ENCODE peak calls at places on chromosome 22, in nine cellular contexts. W is MM.1S, L is body of pancreas, R is fibroblast of lung, O is pancreas, A is hepatocyte, G is adrenal gland, Q is uterus, D is cardiac muscle cell. T is an unnamed sample.

GRCh38 chr22:20584872-20585639 is 77.6 kb downstream of the MED15 start:
- DNase-seq in Q (no peak), L (no peak), A (no peak), W (no peak), O (no peak), R (no peak), G (no peak), D (no peak), T (no peak)

GRCh38 chr22:20606041-20606783 is 98.8 kb downstream of the MED15 start:
- DNase-seq in W (peak), G (peak), R (peak), L (peak), O (peak), A (peak), Q (no peak), D (peak), T (peak)

GRCh38 chr22:36870250-36870649 is 9.4 kb downstream of the NCF4 start:
- DNase-seq in W (no peak), D (no peak), G (no peak), O (no peak), R (no peak), A (no peak), L (no peak), Q (no peak), T (no peak)

GRCh38 chr22:37241351-37242142 is 2.5 kb downstream of the RAC2 start:
- DNase-seq in D (no peak), Q (no peak), R (no peak), A (no peak), L (no peak), O (no peak), G (no peak), W (no peak), T (no peak)

GRCh38 chr22:48702573-48703264 is 1125.0 kb downstream of the BRD1 start:
- DNase-seq in O (peak), L (peak), R (no peak), D (no peak), G (no peak), W (no peak), Q (no peak), A (peak), T (no peak)

GRCh38 chr22:29342577-29343312 is 27.2 kb upstream of the RASL10A start:
- DNase-seq in D (peak), A (no peak), Q (no peak), G (no peak), R (no peak), W (no peak), O (no peak), L (peak), T (no peak)

GRCh38 chr22:26502688-26503561 is 9.3 kb downstream of the TFIP11 start:
- DNase-seq in D (peak), G (peak), O (no peak), A (peak), L (no peak), Q (no peak), W (peak), R (peak), T (peak)

GRCh38 chr22:44309137-44309536 is 3.6 kb downstream of the SHISAL1 start:
- DNase-seq in A (peak), W (no peak), O (no peak), Q (peak), L (no peak), R (peak), G (no peak), D (no peak), T (peak)

GRCh38 chr22:34055525-34056200 is 135.4 kb upstream of the LARGE1 start:
- DNase-seq in O (no peak), G (no peak), Q (no peak), W (peak), R (no peak), A (peak), D (peak), L (no peak), T (no peak)

GRCh38 chr22:28435271-28435825 is 244.3 kb downstream of the TTC28 start:
- DNase-seq in O (peak), Q (no peak), L (peak), A (no peak), R (no peak), W (no peak), D (no peak), G (peak), T (no peak)

GRCh38 chr22:45055936-45056335 is 46.1 kb upstream of the PHF21B start:
- DNase-seq in Q (no peak), L (no peak), O (no peak), R (no peak), A (no peak), D (no peak), W (no peak), G (no peak), T (no peak)

GRCh38 chr22:23152238-23153114 is 7.2 kb downstream of the RAB36 start:
- DNase-seq in G (no peak), W (no peak), L (no peak), D (no peak), Q (no peak), O (no peak), R (no peak), A (no peak), T (no peak)

GRCh38 chr22:36383110-36383581 is 4.6 kb downstream of the MYH9 start:
- DNase-seq in W (peak), D (no peak), O (no peak), G (no peak), A (no peak), Q (no peak), R (peak), L (no peak), T (peak)

GRCh38 chr22:26464312-26464711 is 19.3 kb downstream of the HPS4 start:
- DNase-seq in R (no peak), Q (no peak), A (no peak), W (no peak), G (peak), D (no peak), O (no peak), L (no peak), T (peak)

GRCh38 chr22:30045901-30046715 is 34.2 kb upstream of the HORMAD2 start:
- DNase-seq in G (no peak), O (no peak), A (no peak), D (no peak), W (no peak), L (no peak), R (no peak), Q (no peak), T (no peak)

GRCh38 chr22:20031732-20032406 is 11.0 kb downstream of the TANGO2 start:
- DNase-seq in L (no peak), O (no peak), R (no peak), A (no peak), D (no peak), Q (no peak), W (no peak), G (no peak), T (no peak)

GRCh38 chr22:27880778-27881394 is 38.2 kb downstream of the PITPNB start:
- DNase-seq in L (peak), D (peak), R (peak), O (no peak), A (peak), G (no peak), W (peak), Q (peak), T (peak)

GRCh38 chr22:19715286-19715939 is 1.1 kb downstream of the SEPTIN5 start:
- DNase-seq in R (no peak), G (no peak), A (no peak), Q (no peak), L (no peak), D (no peak), W (no peak), O (no peak), T (no peak)

GRCh38 chr22:41369089-41369745 is 12.5 kb upstream of the TEF start:
- DNase-seq in R (no peak), G (no peak), O (no peak), Q (no peak), A (no peak), L (peak), D (no peak), W (no peak), T (no peak)

GRCh38 chr22:41367039-41367679 is 14.6 kb upstream of the TEF start:
- DNase-seq in O (peak), G (peak), D (peak), A (peak), L (peak), W (no peak), Q (peak), R (peak), T (peak)

GRCh38 chr22:41366323-41367014 is 15.3 kb upstream of the TEF start:
- DNase-seq in A (no peak), R (peak), Q (no peak), G (no peak), O (no peak), W (no peak), D (no peak), L (no peak), T (no peak)

GRCh38 chr22:41368543-41368817 is 13.3 kb upstream of the TEF start:
- DNase-seq in L (no peak), W (no peak), Q (no peak), G (no peak), R (no peak), A (no peak), D (no peak), O (no peak), T (no peak)

DNA sequence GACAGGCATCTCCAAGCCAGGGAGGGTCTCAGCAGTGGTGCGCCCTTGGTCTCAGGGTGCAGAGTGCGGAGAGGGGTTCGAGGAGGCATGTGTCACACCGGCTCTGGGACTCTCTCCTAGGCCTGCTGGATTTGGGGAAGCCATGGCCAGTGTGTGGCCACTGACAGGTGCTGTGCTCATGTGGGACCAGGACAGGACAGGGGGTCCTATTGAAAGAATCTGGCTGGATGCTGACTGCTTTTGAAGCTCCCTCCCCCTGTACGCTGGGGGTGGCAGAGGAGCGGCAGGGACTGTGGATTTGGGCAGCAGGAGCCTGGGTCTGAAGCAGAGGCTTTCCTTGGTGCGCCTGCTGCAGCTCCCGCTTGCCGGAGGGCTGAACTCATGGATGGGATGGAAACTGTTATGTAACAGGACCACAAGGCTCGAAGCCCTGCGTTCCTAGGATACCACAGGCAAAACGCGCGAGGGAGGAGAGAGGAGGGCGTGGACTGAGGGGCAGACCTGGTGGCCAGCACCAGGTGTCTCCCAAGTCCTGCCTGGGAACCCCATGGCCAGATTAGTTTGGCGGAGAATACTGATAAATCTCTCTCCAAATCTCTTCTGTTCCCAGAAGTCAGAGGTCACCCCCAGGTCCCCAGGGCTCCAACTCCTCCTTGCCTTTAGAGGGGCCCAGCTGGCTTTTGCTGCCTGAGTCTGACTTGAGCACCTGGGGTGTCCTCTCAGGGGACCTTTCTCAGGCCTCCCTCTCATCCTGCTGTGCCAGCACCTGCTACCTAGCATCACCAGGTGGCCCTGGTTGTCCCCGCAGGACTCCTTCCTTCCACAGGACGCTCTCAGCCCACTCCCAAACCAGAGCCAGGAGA is 13.8 kb upstream of the TEF start:
- DNase-seq in W (no peak), R (no peak), A (peak), G (peak), O (peak), Q (peak), D (no peak), L (peak), T (no peak)
- H3K27ac ChIP-seq in W (no peak), R (no peak), A (no peak), G (peak), O (peak), Q (peak), D (no peak), L (peak), T (no peak)

GRCh38 chr22:25112538-25113253 is 87.0 kb upstream of the CRYBB3 start:
- DNase-seq in D (no peak), R (no peak), A (no peak), Q (no peak), L (no peak), G (peak), W (no peak), O (no peak), T (peak)

GRCh38 chr22:25110596-25110845 is 89.1 kb upstream of the CRYBB3 start:
- DNase-seq in G (no peak), R (no peak), W (no peak), O (no peak), D (no peak), L (no peak), A (no peak), Q (no peak), T (no peak)

GRCh38 chr22:25111579-25112517 is 87.8 kb upstream of the CRYBB3 start:
- DNase-seq in O (peak), G (peak), A (peak), R (no peak), W (no peak), D (peak), Q (no peak), L (peak), T (peak)

GRCh38 chr22:25109878-25110595 is 89.6 kb upstream of the CRYBB3 start:
- DNase-seq in W (no peak), G (no peak), Q (no peak), R (no peak), A (peak), O (no peak), D (no peak), L (peak), T (no peak)

DNA sequence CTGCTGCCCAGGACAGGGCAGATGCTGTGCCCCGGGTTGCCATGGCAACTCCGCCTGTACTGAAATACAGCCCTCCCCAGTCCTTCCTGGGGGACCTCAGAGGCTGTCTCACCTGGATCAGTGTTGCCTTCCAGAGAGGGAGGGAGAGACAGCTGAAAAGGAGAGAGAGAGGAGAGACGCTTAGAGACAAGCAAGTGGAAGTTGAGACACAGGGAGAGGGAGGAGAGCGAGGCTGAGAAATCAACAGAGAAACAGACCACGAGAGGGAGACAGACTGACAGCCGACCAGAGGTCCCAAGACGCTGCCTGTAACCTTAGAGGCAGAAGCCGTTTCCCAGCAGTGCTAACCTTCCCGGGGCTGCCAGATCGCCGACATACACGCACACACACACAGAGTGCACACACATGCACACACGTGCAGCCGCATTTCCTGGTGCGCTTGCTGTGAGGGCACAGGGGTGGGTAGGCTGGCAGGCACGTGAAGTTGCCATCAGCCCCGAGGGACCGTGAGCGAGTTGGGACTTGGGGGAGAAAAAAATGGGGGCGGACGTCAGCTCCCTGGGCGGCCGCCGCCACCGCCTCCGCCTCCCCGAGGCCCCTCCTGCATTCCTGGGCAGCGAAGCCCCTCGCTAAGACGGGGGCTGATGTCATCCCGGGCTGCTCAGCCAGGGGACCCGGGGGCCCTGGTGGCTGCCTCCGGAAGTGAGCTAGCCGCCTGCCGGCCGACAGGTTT is 88.6 kb upstream of the CRYBB3 start:
- DNase-seq in Q (peak), A (peak), R (peak), L (peak), W (peak), D (peak), G (peak), O (peak), T (peak)
- TF ChIP-seq CTCF in Q (peak), A (peak), R (peak), L (peak), W (peak), D (peak), G (peak), O (no peak), T (peak)

GRCh38 chr22:46121523-46122287 is 28.6 kb upstream of the PPARA start:
- DNase-seq in R (no peak), D (no peak), L (peak), A (no peak), W (no peak), G (no peak), O (no peak), Q (no peak), T (no peak)
- H3K27ac ChIP-seq in R (no peak), D (no peak), L (no peak), A (no peak), W (no peak), G (no peak), O (no peak), Q (no peak), T (no peak)

GRCh38 chr22:38706101-38706884 is 549 bp downstream of the GTPBP1 start:
- DNase-seq in G (peak), O (peak), L (peak), D (peak), A (peak), Q (peak), R (peak), W (peak), T (peak)

GRCh38 chr22:38704568-38705234 is 1.0 kb upstream of the GTPBP1 start:
- DNase-seq in O (no peak), G (no peak), D (no peak), A (no peak), W (peak), R (no peak), Q (no peak), L (no peak), T (peak)

GRCh38 chr22:38706885-38707180 is 1.1 kb downstream of the GTPBP1 start:
- DNase-seq in L (no peak), G (no peak), A (no peak), Q (no peak), O (no peak), W (no peak), R (no peak), D (no peak), T (no peak)

GRCh38 chr22:38707346-38707745 is 1.6 kb downstream of the GTPBP1 start:
- DNase-seq in W (no peak), A (peak), L (no peak), D (no peak), G (no peak), O (no peak), Q (no peak), R (peak), T (peak)

GRCh38 chr22:38705235-38706100 is at the start of gene GTPBP1:
- DNase-seq in L (peak), R (peak), W (peak), Q (peak), D (peak), G (peak), O (peak), A (peak), T (peak)
- TF ChIP-seq CTCF in L (peak), R (no peak), W (no peak), Q (peak), D (no peak), G (no peak), O (no peak), A (no peak), T (no peak)

GRCh38 chr22:41574847-41575381 is 14.1 kb downstream of the CSDC2 start:
- DNase-seq in D (no peak), G (peak), Q (peak), R (peak), A (no peak), O (peak), L (peak), W (no peak), T (no peak)
- H3K27ac ChIP-seq in D (no peak), G (peak), Q (peak), R (no peak), A (no peak), O (no peak), L (no peak), W (no peak), T (no peak)

GRCh38 chr22:50192056-50192824 is 6.5 kb downstream of the TRABD start:
- DNase-seq in W (no peak), L (no peak), G (no peak), D (no peak), Q (no peak), A (no peak), R (no peak), O (no peak), T (no peak)

GRCh38 chr22:50189184-50189848 is 3.6 kb downstream of the TRABD start:
- DNase-seq in L (peak), A (no peak), G (peak), D (no peak), R (no peak), Q (no peak), O (peak), W (no peak), T (no peak)

GRCh38 chr22:50189849-50190181 is 4.1 kb downstream of the TRABD start:
- DNase-seq in W (peak), R (peak), L (no peak), O (no peak), A (no peak), G (no peak), Q (no peak), D (no peak), T (no peak)

GRCh38 chr22:50191041-50191740 is 5.5 kb downstream of the TRABD start:
- DNase-seq in R (no peak), W (no peak), D (peak), O (peak), G (peak), L (no peak), A (no peak), Q (no peak), T (no peak)

DNA sequence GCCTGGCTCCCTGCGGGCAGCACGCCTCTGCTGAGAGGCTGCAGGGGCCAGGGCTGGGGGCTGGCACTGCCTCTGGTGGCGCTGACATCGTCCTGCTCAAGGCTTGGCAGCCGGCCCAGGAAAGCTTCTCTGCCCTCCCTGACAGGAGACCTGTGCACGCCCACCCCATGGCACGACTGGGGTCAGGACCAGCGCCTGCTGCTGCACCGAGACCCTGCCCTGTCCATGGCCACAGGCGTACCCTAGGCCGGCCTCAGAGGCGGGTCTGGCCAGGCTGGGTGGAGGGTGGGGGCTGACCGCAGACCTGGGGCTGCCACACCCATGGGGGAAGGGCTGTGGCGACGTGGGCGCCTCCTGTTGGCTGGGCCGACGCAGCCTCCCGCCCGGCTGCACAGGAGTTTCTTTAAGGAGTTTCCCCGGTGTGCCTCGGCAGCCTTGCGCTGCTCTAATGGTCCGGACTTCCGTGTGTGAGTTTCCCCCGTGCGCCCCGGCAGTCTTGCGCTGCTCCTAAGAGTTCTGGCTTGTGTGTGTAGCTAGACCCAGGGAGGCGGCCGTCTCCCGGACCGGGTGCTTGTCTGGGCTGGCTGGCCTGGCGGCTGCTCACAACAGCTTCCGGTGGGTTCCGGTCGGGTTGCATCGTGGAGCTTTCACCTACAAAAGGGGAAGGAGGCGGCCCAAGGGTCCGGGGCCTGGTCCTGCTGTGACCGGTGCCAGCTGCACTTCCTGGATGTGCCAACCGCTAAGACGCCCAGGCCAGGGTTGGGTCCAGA is 4.7 kb downstream of the TRABD start:
- DNase-seq in Q (peak), R (peak), L (peak), D (peak), A (peak), G (peak), O (peak), W (peak), T (peak)
- TF ChIP-seq CTCF in Q (peak), R (peak), L (peak), D (peak), A (peak), G (peak), O (no peak), W (peak), T (peak)

GRCh38 chr22:35350539-35351503 is 30.1 kb upstream of the HMOX1 start:
- DNase-seq in L (peak), A (peak), Q (peak), R (peak), O (peak), D (peak), W (peak), G (peak), T (peak)

GRCh38 chr22:35355744-35356420 is 25.0 kb upstream of the HMOX1 start:
- DNase-seq in W (no peak), R (peak), O (no peak), D (no peak), Q (peak), L (no peak), G (no peak), A (no peak), T (no peak)

GRCh38 chr22:35352214-35353111 is 28.4 kb upstream of the HMOX1 start:
- DNase-seq in Q (peak), R (no peak), O (no peak), A (no peak), D (peak), G (peak), L (peak), W (peak), T (peak)

GRCh38 chr22:35354068-35354467 is 26.8 kb upstream of the HMOX1 start:
- DNase-seq in Q (no peak), L (no peak), D (no peak), O (no peak), R (no peak), G (no peak), A (no peak), W (no peak), T (no peak)

GRCh38 chr22:35353318-35353717 is 27.6 kb upstream of the HMOX1 start:
- DNase-seq in G (no peak), A (no peak), D (no peak), W (no peak), R (no peak), Q (no peak), L (no peak), O (no peak), T (no peak)
- H3K27ac ChIP-seq in G (peak), A (no peak), D (no peak), W (peak), R (no peak), Q (no peak), L (no peak), O (no peak), T (no peak)

T was measured in endothelial cell of umbilical vein.